ENCODE peak calls at places on chromosomes 6 and 20, in ten cellular contexts. Z is activated gamma-delta T cell treated with Interleukin-2 at 50 U/mL for 16 hours; J is KBM-7; U is AG10803; I is DMS153; H is AG04450; W is RPMI7951; Q is lower lobe of right lung; K is activated T-helper 1 cell treated with anti-CD3 and anti-CD28 coated beads, Interleukin-12 subunit alpha, Interleukin-12 subunit beta, Interleukin-2, Interleukin-4 antibody, amounts not matched to agents 30 ng/mL and 10 ng/mL and 1 ng/mL, durations not matched to agents 14 hours and 24 hours and 36 hours; R is activated T-cell treated with anti-CD3 and anti-CD28 coated beads, Interleukin-2, amount 50 U/mL, for 4 hours. V is an unnamed sample.

GRCh38 chr20:14631011-14631410 is 293.6 kb upstream of the FLRT3 start:
- DNase-seq in U (no peak), K (no peak), W (no peak), J (no peak), Z (no peak), R (no peak), Q (no peak), H (no peak), I (no peak), V (no peak)

GRCh38 chr20:48124181-48124782 is 339.0 kb upstream of the SULF2 start:
- DNase-seq in K (no peak), R (no peak), Q (no peak), I (no peak), U (no peak), J (no peak), W (no peak), H (no peak), Z (no peak), V (no peak)

GRCh38 chr20:32397567-32398084 is 39.5 kb downstream of the ASXL1 start:
- DNase-seq in R (no peak), J (no peak), Q (no peak), Z (no peak), K (no peak), U (no peak), W (no peak), I (no peak), H (no peak), V (no peak)

GRCh38 chr20:47019106-47019824 is 124.6 kb downstream of the EYA2 start:
- DNase-seq in R (no peak), K (no peak), W (peak; percentile 38), Z (no peak), I (no peak), H (peak; percentile 88), J (no peak), Q (no peak), U (peak; percentile 96), V (no peak)

GRCh38 chr20:49982346-49983122 is at the start of gene SNAI1:
- DNase-seq in I (peak; percentile 77), J (peak; percentile 88), R (peak; percentile 79), U (peak; percentile 78), W (peak; percentile 76), Z (peak; percentile 78), H (peak; percentile 73), K (peak; percentile 79), Q (peak; percentile 83), V (peak; percentile 85)

GRCh38 chr20:25360631-25361286 is 29.9 kb downstream of the ABHD12 start:
- DNase-seq in I (no peak), J (peak; percentile 84), W (no peak), Z (no peak), U (peak; percentile 26), R (no peak), K (no peak), Q (no peak), H (no peak), V (no peak)

GRCh38 chr6:13334953-13335352 is 6.6 kb upstream of the TBC1D7 start:
- DNase-seq in K (no peak), Q (no peak), I (no peak), Z (no peak), W (peak; percentile 46), J (no peak), R (no peak), U (no peak), H (no peak), V (no peak)

GRCh38 chr6:31969712-31970603 is 2.0 kb downstream of the DXO start:
- DNase-seq in R (no peak), U (no peak), W (no peak), K (no peak), I (no peak), Z (no peak), Q (peak; percentile 39), H (no peak), J (no peak), V (no peak)

GRCh38 chr6:149471801-149472200 is 13.0 kb downstream of the ZC3H12D start:
- DNase-seq in W (no peak), R (no peak), Q (no peak), Z (no peak), U (no peak), J (no peak), I (no peak), K (no peak), H (no peak), V (no peak)

GRCh38 chr6:156028310-156029131 is 572.9 kb upstream of the NOX3 start:
- DNase-seq in H (no peak), K (no peak), Z (no peak), R (no peak), I (no peak), W (peak; percentile 90), Q (no peak), J (no peak), U (peak; percentile 31), V (no peak)

GRCh38 chr20:7257719-7258466 is 490.4 kb downstream of the BMP2 start:
- DNase-seq in W (no peak), U (no peak), K (no peak), R (no peak), I (no peak), H (no peak), Z (no peak), Q (no peak), J (no peak), V (no peak)

GRCh38 chr6:144999127-144999526 is 714.0 kb downstream of the UTRN start:
- DNase-seq in R (no peak), I (no peak), K (no peak), J (no peak), Z (no peak), W (no peak), H (no peak), U (peak; percentile 29), Q (no peak), V (no peak)

GRCh38 chr6:90868656-90869055 is 281.8 kb upstream of the MAP3K7 start:
- DNase-seq in U (no peak), Z (no peak), R (no peak), W (no peak), J (no peak), H (no peak), Q (no peak), K (no peak), I (no peak), V (no peak)

GRCh38 chr6:44898296-44898930 is 429.7 kb upstream of the RUNX2 start:
- DNase-seq in R (no peak), Z (no peak), Q (no peak), H (peak; percentile 43), U (peak; percentile 93), J (no peak), I (no peak), W (peak; percentile 52), K (no peak), V (no peak)

GRCh38 chr6:161908872-161909271 is 635.0 kb upstream of the AGPAT4 start:
- DNase-seq in Q (no peak), J (no peak), R (no peak), U (no peak), H (no peak), W (no peak), Z (no peak), K (no peak), I (peak; percentile 17), V (no peak)

GRCh38 chr6:124964764-124965105 is 2.5 kb downstream of the RNF217 start:
- DNase-seq in Q (no peak), K (no peak), J (peak; percentile 11), R (no peak), Z (no peak), H (no peak), W (no peak), I (no peak), U (peak; percentile 18), V (no peak)

GRCh38 chr20:12395404-12396159 is 477.9 kb downstream of the BTBD3 start:
- DNase-seq in R (no peak), W (no peak), H (no peak), K (no peak), U (no peak), Q (no peak), I (no peak), Z (no peak), J (no peak), V (no peak)